ENCODE peak calls at places on chromosome 20, in nine cellular contexts. T, U, S, F, J, E, O, Z and H are unnamed samples.

GRCh38 chr20:24768226-24768625 is 180.8 kb upstream of the CST7 start:
- DNase-seq in F (no peak), U (no peak), Z (no peak), E (no peak), S (no peak), T (no peak), O (no peak), J (no peak), H (no peak)

GRCh38 chr20:63163596-63164560 is 52.1 kb downstream of the YTHDF1 start:
- DNase-seq in Z (no peak), J (no peak), E (no peak), O (no peak), T (no peak), F (no peak), S (no peak), U (no peak), H (no peak)

GRCh38 chr20:57032847-57033246 is 233.6 kb downstream of the BMP7 start:
- DNase-seq in S (no peak), T (no peak), F (no peak), J (no peak), O (no peak), E (no peak), U (no peak), Z (no peak), H (no peak)

GRCh38 chr20:58056021-58056591 is 172.3 kb downstream of the ANKRD60 start:
- DNase-seq in F (no peak), Z (no peak), E (no peak), U (no peak), T (no peak), O (no peak), S (no peak), J (no peak), H (no peak)

GRCh38 chr20:36234771-36235320 is 1.4 kb upstream of the AAR2 start:
- DNase-seq in F (no peak), Z (no peak), S (no peak), E (no peak), T (no peak), J (no peak), U (no peak), O (no peak), H (no peak)

GRCh38 chr20:34522969-34523871 is 7.0 kb downstream of the DYNLRB1 start:
- DNase-seq in S (peak; percentile 63), T (peak; percentile 84), U (no peak), O (no peak), E (no peak), Z (peak; percentile 35), J (peak; percentile 42), F (no peak), H (no peak)

GRCh38 chr20:6590891-6591679 is 176.4 kb upstream of the BMP2 start:
- DNase-seq in J (peak; percentile 3), S (no peak), T (peak; percentile 49), Z (no peak), E (no peak), U (no peak), F (no peak), O (peak; percentile 88), H (no peak)

GRCh38 chr20:36312724-36313441 is 6.7 kb downstream of the DLGAP4 start:
- DNase-seq in T (no peak), U (peak; percentile 49), E (no peak), O (no peak), F (no peak), J (no peak), Z (no peak), S (no peak), H (no peak)

GRCh38 chr20:47878601-47879004 is 93.3 kb upstream of the SULF2 start:
- DNase-seq in Z (no peak), J (no peak), F (no peak), E (no peak), S (no peak), U (no peak), T (no peak), O (peak; percentile 24), H (no peak)

GRCh38 chr20:25296094-25297093 is 48.5 kb downstream of the PYGB start:
- DNase-seq in O (no peak), J (no peak), F (no peak), E (no peak), Z (no peak), S (no peak), U (no peak), T (no peak), H (no peak)

GRCh38 chr20:34562643-34563042 is 4.1 kb downstream of the MAP1LC3A start:
- DNase-seq in T (peak; percentile 41), J (no peak), O (no peak), U (no peak), E (no peak), Z (no peak), F (no peak), S (peak; percentile 52), H (no peak)

GRCh38 chr20:469746-470490 is 7.6 kb upstream of the TBC1D20 start:
- DNase-seq in F (no peak), U (no peak), E (no peak), S (no peak), T (no peak), O (no peak), J (no peak), Z (no peak), H (no peak)

GRCh38 chr20:2088904-2089303 is 12.7 kb upstream of the STK35 start:
- DNase-seq in E (no peak), F (no peak), U (no peak), O (no peak), J (no peak), S (no peak), Z (no peak), T (no peak), H (no peak)

GRCh38 chr20:44736170-44737021 is 9.3 kb upstream of the KCNK15 start:
- DNase-seq in F (no peak), Z (peak; percentile 44), S (peak; percentile 98), J (no peak), T (peak; percentile 90), E (no peak), U (no peak), O (peak; percentile 64), H (peak; percentile 92)

GRCh38 chr20:63857751-63858392 is 3.4 kb upstream of the ABHD16B start:
- DNase-seq in E (no peak), U (no peak), O (no peak), J (no peak), Z (no peak), S (no peak), T (no peak), F (no peak), H (no peak)

GRCh38 chr20:6685181-6685582 is 82.3 kb upstream of the BMP2 start:
- DNase-seq in Z (no peak), S (no peak), F (no peak), J (peak; percentile 7), T (no peak), U (no peak), E (no peak), O (no peak), H (no peak)

GRCh38 chr20:50112512-50113419 is at the start of gene UBE2V1:
- DNase-seq in O (peak; percentile 85), U (peak; percentile 96), E (peak; percentile 65), Z (peak; percentile 90), J (no peak), T (peak; percentile 93), S (peak; percentile 100), F (peak; percentile 77), H (peak; percentile 93)

GRCh38 chr20:10453241-10453640 is 18.1 kb downstream of the SLX4IP start:
- DNase-seq in Z (peak; percentile 95), T (no peak), U (no peak), O (no peak), J (no peak), S (no peak), E (no peak), F (no peak), H (peak; percentile 95)

GRCh38 chr20:34570859-34571306 is 12.4 kb downstream of the MAP1LC3A start:
- DNase-seq in O (no peak), J (peak; percentile 28), S (no peak), U (no peak), Z (no peak), T (no peak), F (no peak), E (no peak), H (peak; percentile 31)

GRCh38 chr20:9051508-9051907 is 17.4 kb upstream of the PLCB4 start:
- DNase-seq in O (peak; percentile 99), U (no peak), F (no peak), Z (no peak), E (no peak), S (peak; percentile 89), T (peak; percentile 44), J (peak; percentile 89), H (no peak)